ENCODE peak calls at places on chromosomes 5 and 9, in four cellular contexts. One of them, this sample, is unnamed.

GRCh38 chr9:133509179-133510083 is 15.3 kb downstream of the MYMK start:
- DNase-seq in astrocyte of the spinal cord: no peak
- DNase-seq in GM03348: peak; percentile 39
- DNase-seq in NCI-H748 treated with DMSO at 0.1 percent for 48 hours: peak; percentile 88
- DNase-seq in this sample: no peak

GRCh38 chr9:7780261-7780988 is 19.2 kb downstream of the DMAC1 start:
- DNase-seq in astrocyte of the spinal cord: peak; percentile 55
- DNase-seq in GM03348: peak; percentile 44
- DNase-seq in NCI-H748 treated with DMSO at 0.1 percent for 48 hours: no peak
- DNase-seq in this sample: peak; percentile 76

GRCh38 chr9:28801144-28801799 is 1228.0 kb upstream of the C9orf72 start:
- DNase-seq in astrocyte of the spinal cord: peak; percentile 43
- DNase-seq in NCI-H748 treated with DMSO at 0.1 percent for 48 hours: no peak
- DNase-seq in GM03348: no peak
- DNase-seq in this sample: no peak

GRCh38 chr9:89874351-89875321 is 269.8 kb downstream of the GADD45G start:
- DNase-seq in astrocyte of the spinal cord: no peak
- DNase-seq in GM03348: no peak
- DNase-seq in NCI-H748 treated with DMSO at 0.1 percent for 48 hours: no peak
- DNase-seq in this sample: no peak

GRCh38 chr5:139422307-139422893 is 16.9 kb downstream of the DNAJC18 start:
- DNase-seq in GM03348: peak; percentile 84
- DNase-seq in NCI-H748 treated with DMSO at 0.1 percent for 48 hours: peak; percentile 58
- DNase-seq in astrocyte of the spinal cord: peak; percentile 78
- DNase-seq in this sample: peak; percentile 73

GRCh38 chr9:38700695-38701094 is 19.2 kb downstream of the FAM240B start:
- DNase-seq in NCI-H748 treated with DMSO at 0.1 percent for 48 hours: no peak
- DNase-seq in GM03348: no peak
- DNase-seq in astrocyte of the spinal cord: peak; percentile 71
- DNase-seq in this sample: peak; percentile 38

GRCh38 chr5:57499262-57500050 is 16.8 kb upstream of the ACTBL2 start:
- DNase-seq in GM03348: peak; percentile 60
- DNase-seq in astrocyte of the spinal cord: peak; percentile 72
- DNase-seq in NCI-H748 treated with DMSO at 0.1 percent for 48 hours: peak; percentile 46
- DNase-seq in this sample: peak; percentile 70

GRCh38 chr5:172795401-172795977 is 24.5 kb upstream of the DUSP1 start:
- DNase-seq in NCI-H748 treated with DMSO at 0.1 percent for 48 hours: no peak
- DNase-seq in astrocyte of the spinal cord: peak; percentile 98
- DNase-seq in GM03348: peak; percentile 90
- DNase-seq in this sample: peak; percentile 95

GRCh38 chr9:7320139-7320538 is 479.4 kb downstream of the DMAC1 start:
- DNase-seq in NCI-H748 treated with DMSO at 0.1 percent for 48 hours: peak; percentile 9
- DNase-seq in GM03348: peak; percentile 65
- DNase-seq in astrocyte of the spinal cord: peak; percentile 84
- DNase-seq in this sample: peak; percentile 78

GRCh38 chr5:109275919-109276318 is 133.9 kb downstream of the PJA2 start:
- DNase-seq in GM03348: no peak
- DNase-seq in NCI-H748 treated with DMSO at 0.1 percent for 48 hours: no peak
- DNase-seq in astrocyte of the spinal cord: no peak
- DNase-seq in this sample: no peak

GRCh38 chr5:72328172-72328571 is 8.0 kb downstream of the PTCD2 start:
- DNase-seq in GM03348: peak; percentile 29
- DNase-seq in NCI-H748 treated with DMSO at 0.1 percent for 48 hours: no peak
- DNase-seq in astrocyte of the spinal cord: peak; percentile 65
- DNase-seq in this sample: no peak

GRCh38 chr9:96514108-96514824 is 64.3 kb downstream of the HABP4 start:
- DNase-seq in GM03348: peak; percentile 76
- DNase-seq in astrocyte of the spinal cord: peak; percentile 75
- DNase-seq in NCI-H748 treated with DMSO at 0.1 percent for 48 hours: no peak
- DNase-seq in this sample: peak; percentile 22

GRCh38 chr9:63817622-63818518 is 1467.1 kb downstream of the FOXD4L5 start:
- DNase-seq in astrocyte of the spinal cord: no peak
- DNase-seq in GM03348: peak; percentile 27
- DNase-seq in NCI-H748 treated with DMSO at 0.1 percent for 48 hours: no peak
- DNase-seq in this sample: peak; percentile 39

GRCh38 chr5:55510523-55510880 is 24.3 kb downstream of the PLPP1 start:
- DNase-seq in astrocyte of the spinal cord: no peak
- DNase-seq in NCI-H748 treated with DMSO at 0.1 percent for 48 hours: no peak
- DNase-seq in GM03348: no peak
- DNase-seq in this sample: no peak

GRCh38 chr5:773517-774264 is 10.8 kb downstream of the ZDHHC11B start:
- DNase-seq in NCI-H748 treated with DMSO at 0.1 percent for 48 hours: no peak
- DNase-seq in GM03348: peak; percentile 5
- DNase-seq in astrocyte of the spinal cord: no peak
- DNase-seq in this sample: no peak